ENCODE peak calls at places on chromosomes 16 and 17, in ten cellular contexts. Y, W, U, Z, I, H, T, M, O and Q are unnamed samples.

GRCh38 chr17:9577402-9577709 is 914 bp downstream of the CFAP52 start:
- DNase-seq in Y (no peak), W (no peak), U (no peak), Z (no peak), I (no peak), H (no peak), T (no peak), M (no peak), O (no peak), Q (no peak)

GRCh38 chr17:48215583-48216139 is 108.1 kb downstream of the SNX11 start:
- DNase-seq in Y (peak), W (no peak), U (peak), Z (peak), I (no peak), H (peak), T (no peak), M (peak), O (peak), Q (peak)

GRCh38 chr16:1333149-1333812 is at the start of gene BAIAP3:
- DNase-seq in Y (no peak), W (no peak), U (no peak), Z (peak), I (no peak), H (no peak), T (no peak), M (no peak), O (peak), Q (no peak)

GRCh38 chr16:1045363-1046270 is 26.9 kb upstream of the SSTR5 start:
- DNase-seq in Y (no peak), W (no peak), U (no peak), Z (no peak), I (no peak), H (no peak), T (no peak), M (no peak), O (no peak), Q (no peak)

GRCh38 chr17:48192321-48192731 is 84.8 kb downstream of the SNX11 start:
- DNase-seq in Y (no peak), W (no peak), U (no peak), Z (no peak), I (no peak), H (no peak), T (no peak), M (no peak), O (no peak), Q (no peak)

GRCh38 chr17:44249501-44250246 is 18.3 kb downstream of the SLC4A1 start:
- DNase-seq in Y (no peak), W (no peak), U (no peak), Z (no peak), I (no peak), H (no peak), T (no peak), M (no peak), O (no peak), Q (no peak)

GRCh38 chr17:57746221-57746620 is 1.1 kb upstream of the CCDC182 start:
- DNase-seq in Y (no peak), W (no peak), U (no peak), Z (no peak), I (no peak), H (no peak), T (no peak), M (no peak), O (no peak), Q (no peak)

GRCh38 chr17:32824334-32824733 is 52.6 kb downstream of the MYO1D start:
- DNase-seq in Y (no peak), W (no peak), U (no peak), Z (no peak), I (no peak), H (no peak), T (no peak), M (no peak), O (no peak), Q (no peak)

GRCh38 chr17:15934866-15935265 is 10.1 kb upstream of the ADORA2B start:
- DNase-seq in Y (no peak), W (no peak), U (no peak), Z (no peak), I (no peak), H (no peak), T (no peak), M (no peak), O (no peak), Q (no peak)

GRCh38 chr17:6796887-6797490 is 21.0 kb downstream of the FBXO39 start:
- DNase-seq in Y (peak), W (no peak), U (peak), Z (no peak), I (no peak), H (no peak), T (no peak), M (no peak), O (no peak), Q (no peak)

GRCh38 chr17:18993876-18994275 is 10.7 kb downstream of the FAM83G start:
- DNase-seq in Y (no peak), W (no peak), U (no peak), Z (no peak), I (no peak), H (no peak), T (no peak), M (no peak), O (no peak), Q (no peak)

GRCh38 chr16:87831421-87832136 is 37.7 kb downstream of the SLC7A5 start:
- DNase-seq in Y (no peak), W (no peak), U (no peak), Z (no peak), I (no peak), H (no peak), T (no peak), M (no peak), O (no peak), Q (no peak)

GRCh38 chr17:59761385-59762021 is 54.0 kb downstream of the VMP1 start:
- DNase-seq in Y (peak), W (no peak), U (no peak), Z (no peak), I (peak), H (peak), T (no peak), M (no peak), O (no peak), Q (no peak)

GRCh38 chr16:1174477-1175357 is 21.8 kb downstream of the CACNA1H start:
- DNase-seq in Y (peak), W (no peak), U (no peak), Z (no peak), I (no peak), H (no peak), T (no peak), M (no peak), O (no peak), Q (no peak)

GRCh38 chr17:45980855-45981254 is 18.2 kb upstream of the STH start:
- DNase-seq in Y (no peak), W (no peak), U (no peak), Z (no peak), I (no peak), H (no peak), T (no peak), M (no peak), O (no peak), Q (no peak)